ENCODE peak calls at places on chromosomes 11 and 22, in seven cellular contexts. One of them, this sample, is unnamed. For H3K9me3, the result is how much of the 10 kb centered on the place peaks cover.

GRCh38 chr11:106787454-106787853 is 230.8 kb downstream of the GUCY1A2 start:
- DNase-seq in BE2C: no peak
- DNase-seq in tibial nerve: no peak
- DNase-seq in upper lobe of right lung: no peak
- DNase-seq in heart left ventricle: no peak
- DNase-seq in left lung: no peak
- DNase-seq in naive thymus-derived CD4-positive, alpha-beta T cell: no peak
- DNase-seq in this sample: no peak

GRCh38 chr11:20021771-20022362 is 138.4 kb downstream of the DBX1 start:
- DNase-seq in BE2C: no peak
- DNase-seq in tibial nerve: no peak
- DNase-seq in upper lobe of right lung: no peak
- DNase-seq in heart left ventricle: no peak
- DNase-seq in left lung: no peak
- DNase-seq in naive thymus-derived CD4-positive, alpha-beta T cell: no peak
- DNase-seq in this sample: no peak

GRCh38 chr11:27124514-27125264 is 84.1 kb downstream of the BBOX1 start:
- DNase-seq in BE2C: no peak
- DNase-seq in tibial nerve: no peak
- DNase-seq in upper lobe of right lung: no peak
- DNase-seq in heart left ventricle: no peak
- DNase-seq in left lung: peak
- DNase-seq in naive thymus-derived CD4-positive, alpha-beta T cell: no peak
- DNase-seq in this sample: no peak

GRCh38 chr11:130673698-130674097 is 225.3 kb downstream of the ADAMTS15 start:
- DNase-seq in BE2C: no peak
- DNase-seq in tibial nerve: no peak
- DNase-seq in upper lobe of right lung: no peak
- DNase-seq in heart left ventricle: no peak
- DNase-seq in left lung: no peak
- DNase-seq in naive thymus-derived CD4-positive, alpha-beta T cell: no peak
- DNase-seq in this sample: no peak

GRCh38 chr11:17599460-17599925 is 52.4 kb downstream of the OTOG start:
- DNase-seq in BE2C: no peak
- DNase-seq in tibial nerve: no peak
- DNase-seq in upper lobe of right lung: peak
- DNase-seq in heart left ventricle: no peak
- DNase-seq in left lung: no peak
- DNase-seq in naive thymus-derived CD4-positive, alpha-beta T cell: no peak
- DNase-seq in this sample: no peak

GRCh38 chr11:63767415-63768231 is 952 bp downstream of the ZFTA start:
- DNase-seq in BE2C: peak
- DNase-seq in tibial nerve: peak
- DNase-seq in upper lobe of right lung: peak
- DNase-seq in heart left ventricle: peak
- DNase-seq in left lung: no peak
- DNase-seq in naive thymus-derived CD4-positive, alpha-beta T cell: peak
- DNase-seq in this sample: no peak

GRCh38 chr11:67492801-67493547 is 10.1 kb downstream of the AIP start:
- DNase-seq in BE2C: no peak
- DNase-seq in tibial nerve: no peak
- DNase-seq in upper lobe of right lung: no peak
- DNase-seq in heart left ventricle: peak
- DNase-seq in left lung: peak
- DNase-seq in naive thymus-derived CD4-positive, alpha-beta T cell: no peak
- DNase-seq in this sample: no peak

GRCh38 chr11:64960719-64961118 is 11.2 kb downstream of the MAJIN start:
- DNase-seq in BE2C: no peak
- DNase-seq in tibial nerve: no peak
- DNase-seq in upper lobe of right lung: no peak
- DNase-seq in heart left ventricle: no peak
- DNase-seq in left lung: no peak
- DNase-seq in naive thymus-derived CD4-positive, alpha-beta T cell: no peak
- DNase-seq in this sample: no peak

GRCh38 chr22:22576244-22576988 is 17.4 kb upstream of the PRAME start:
- DNase-seq in BE2C: peak
- DNase-seq in tibial nerve: peak
- DNase-seq in upper lobe of right lung: peak
- DNase-seq in heart left ventricle: no peak
- DNase-seq in left lung: no peak
- DNase-seq in naive thymus-derived CD4-positive, alpha-beta T cell: no peak
- DNase-seq in this sample: no peak

GRCh38 chr11:61176446-61176845 is 15.2 kb upstream of the VPS37C start:
- DNase-seq in BE2C: no peak
- DNase-seq in tibial nerve: no peak
- DNase-seq in upper lobe of right lung: no peak
- DNase-seq in heart left ventricle: no peak
- DNase-seq in left lung: no peak
- DNase-seq in naive thymus-derived CD4-positive, alpha-beta T cell: no peak
- DNase-seq in this sample: no peak

GRCh38 chr22:46703996-46704370 is 34.1 kb downstream of the CERK start:
- DNase-seq in BE2C: no peak
- DNase-seq in tibial nerve: no peak
- DNase-seq in upper lobe of right lung: no peak
- DNase-seq in heart left ventricle: no peak
- DNase-seq in left lung: peak
- DNase-seq in naive thymus-derived CD4-positive, alpha-beta T cell: no peak
- DNase-seq in this sample: no peak

GRCh38 chr11:88454881-88455280 is 117.3 kb upstream of the CTSC start:
- DNase-seq in BE2C: no peak
- DNase-seq in tibial nerve: no peak
- DNase-seq in upper lobe of right lung: no peak
- DNase-seq in heart left ventricle: no peak
- DNase-seq in left lung: no peak
- DNase-seq in naive thymus-derived CD4-positive, alpha-beta T cell: no peak
- DNase-seq in this sample: no peak

GRCh38 chr11:46382644-46383403 is 1.4 kb downstream of the MDK start:
- DNase-seq in BE2C: peak
- DNase-seq in tibial nerve: no peak
- DNase-seq in upper lobe of right lung: no peak
- DNase-seq in heart left ventricle: no peak
- DNase-seq in left lung: no peak
- DNase-seq in naive thymus-derived CD4-positive, alpha-beta T cell: no peak
- DNase-seq in this sample: no peak

GRCh38 chr22:25966448-25966913 is 202.8 kb upstream of the SEZ6L start:
- DNase-seq in BE2C: no peak
- DNase-seq in tibial nerve: no peak
- DNase-seq in upper lobe of right lung: no peak
- DNase-seq in heart left ventricle: no peak
- DNase-seq in left lung: no peak
- DNase-seq in naive thymus-derived CD4-positive, alpha-beta T cell: peak
- DNase-seq in this sample: no peak

GRCh38 chr11:114832532-114833125 is 154.3 kb downstream of the NXPE2 start:
- DNase-seq in BE2C: no peak
- DNase-seq in tibial nerve: no peak
- DNase-seq in upper lobe of right lung: no peak
- DNase-seq in heart left ventricle: no peak
- DNase-seq in left lung: no peak
- DNase-seq in naive thymus-derived CD4-positive, alpha-beta T cell: no peak
- DNase-seq in this sample: no peak

GRCh38 chr11:75022289-75022688 is 33.6 kb downstream of the NEU3 start:
- DNase-seq in BE2C: no peak
- DNase-seq in tibial nerve: no peak
- DNase-seq in upper lobe of right lung: no peak
- DNase-seq in heart left ventricle: no peak
- DNase-seq in left lung: no peak
- DNase-seq in naive thymus-derived CD4-positive, alpha-beta T cell: no peak
- DNase-seq in this sample: no peak

GRCh38 chr11:64526795-64527194 is 64.2 kb upstream of the SLC22A12 start:
- DNase-seq in BE2C: no peak
- DNase-seq in tibial nerve: no peak
- DNase-seq in upper lobe of right lung: peak
- DNase-seq in heart left ventricle: no peak
- DNase-seq in left lung: no peak
- DNase-seq in naive thymus-derived CD4-positive, alpha-beta T cell: no peak
- DNase-seq in this sample: no peak

DNA sequence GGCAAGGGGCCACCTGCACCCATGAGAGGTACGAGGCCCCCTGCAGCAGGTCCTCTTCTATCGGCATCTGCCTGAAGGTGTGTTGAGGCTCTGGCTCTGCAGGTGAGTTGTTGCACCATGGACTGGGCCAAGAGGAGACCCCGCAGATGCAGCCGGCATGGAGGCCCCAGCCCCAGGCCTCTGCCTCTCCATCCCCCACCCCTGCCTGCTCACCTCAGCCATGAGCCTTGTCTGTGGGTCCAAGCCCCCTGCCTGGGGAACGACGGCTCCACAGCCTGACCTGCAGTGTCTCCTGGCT is 1386.2 kb downstream of the BRD1 start:
- DNase-seq in BE2C: no peak
- DNase-seq in tibial nerve: no peak
- DNase-seq in upper lobe of right lung: no peak
- DNase-seq in heart left ventricle: peak
- DNase-seq in left lung: peak
- DNase-seq in naive thymus-derived CD4-positive, alpha-beta T cell: no peak
- DNase-seq in this sample: no peak
- H3K9me3 ChIP-seq in BE2C: under half
- H3K9me3 ChIP-seq in tibial nerve: under half
- H3K9me3 ChIP-seq in upper lobe of right lung: under half
- H3K9me3 ChIP-seq in heart left ventricle: under half
- H3K9me3 ChIP-seq in left lung: under half
- H3K9me3 ChIP-seq in naive thymus-derived CD4-positive, alpha-beta T cell: under half
- H3K9me3 ChIP-seq in this sample: under half

DNA sequence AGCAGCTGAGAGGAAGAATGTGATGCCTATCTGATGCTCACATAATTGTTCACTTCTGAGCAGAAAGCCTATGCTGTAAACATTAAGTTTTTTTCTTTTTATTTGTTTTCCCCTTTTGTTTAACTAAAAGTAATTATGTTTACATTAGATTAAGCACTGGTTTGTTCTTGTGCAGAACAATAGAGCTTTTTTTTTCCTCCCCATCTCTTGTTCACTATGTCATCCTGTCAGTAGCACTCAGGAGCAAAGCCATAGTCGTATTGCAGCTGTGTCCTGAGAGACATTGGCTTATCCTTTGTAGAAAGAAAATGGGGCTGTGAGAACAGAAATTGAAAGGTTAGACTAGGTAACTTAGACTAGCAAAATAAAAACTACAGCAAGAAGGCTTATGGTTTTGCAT is 301.8 kb upstream of the RAG2 start:
- DNase-seq in BE2C: no peak
- DNase-seq in tibial nerve: no peak
- DNase-seq in upper lobe of right lung: no peak
- DNase-seq in heart left ventricle: no peak
- DNase-seq in left lung: no peak
- DNase-seq in naive thymus-derived CD4-positive, alpha-beta T cell: no peak
- DNase-seq in this sample: no peak
- H3K9me3 ChIP-seq in BE2C: under half
- H3K9me3 ChIP-seq in tibial nerve: under half
- H3K9me3 ChIP-seq in upper lobe of right lung: under half
- H3K9me3 ChIP-seq in heart left ventricle: under half
- H3K9me3 ChIP-seq in left lung: under half
- H3K9me3 ChIP-seq in naive thymus-derived CD4-positive, alpha-beta T cell: under half
- H3K9me3 ChIP-seq in this sample: under half

DNA sequence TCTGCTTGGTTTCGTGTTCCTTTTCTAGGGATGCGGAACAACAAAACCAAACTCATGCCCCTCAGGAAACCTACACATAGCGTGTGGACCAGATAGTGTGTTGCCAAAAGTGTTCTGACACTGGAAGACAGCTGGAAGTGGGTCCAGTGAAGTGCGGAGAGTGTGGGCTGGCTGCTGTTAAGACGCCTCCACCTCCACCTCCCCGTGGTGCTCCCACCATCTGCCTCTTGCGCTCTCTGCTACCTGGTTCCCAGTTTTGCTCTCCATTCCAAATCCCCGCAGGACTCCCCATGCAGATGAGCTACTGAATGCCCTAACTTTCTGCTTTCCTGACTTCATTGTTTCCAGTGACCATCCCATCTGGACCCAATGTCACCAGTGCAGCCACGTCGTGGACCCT is 51.8 kb downstream of the NCAPD3 start:
- DNase-seq in BE2C: no peak
- DNase-seq in tibial nerve: no peak
- DNase-seq in upper lobe of right lung: no peak
- DNase-seq in heart left ventricle: no peak
- DNase-seq in left lung: no peak
- DNase-seq in naive thymus-derived CD4-positive, alpha-beta T cell: no peak
- DNase-seq in this sample: no peak
- H3K9me3 ChIP-seq in BE2C: under half
- H3K9me3 ChIP-seq in tibial nerve: under half
- H3K9me3 ChIP-seq in upper lobe of right lung: under half
- H3K9me3 ChIP-seq in heart left ventricle: under half
- H3K9me3 ChIP-seq in left lung: under half
- H3K9me3 ChIP-seq in naive thymus-derived CD4-positive, alpha-beta T cell: under half
- H3K9me3 ChIP-seq in this sample: under half

DNA sequence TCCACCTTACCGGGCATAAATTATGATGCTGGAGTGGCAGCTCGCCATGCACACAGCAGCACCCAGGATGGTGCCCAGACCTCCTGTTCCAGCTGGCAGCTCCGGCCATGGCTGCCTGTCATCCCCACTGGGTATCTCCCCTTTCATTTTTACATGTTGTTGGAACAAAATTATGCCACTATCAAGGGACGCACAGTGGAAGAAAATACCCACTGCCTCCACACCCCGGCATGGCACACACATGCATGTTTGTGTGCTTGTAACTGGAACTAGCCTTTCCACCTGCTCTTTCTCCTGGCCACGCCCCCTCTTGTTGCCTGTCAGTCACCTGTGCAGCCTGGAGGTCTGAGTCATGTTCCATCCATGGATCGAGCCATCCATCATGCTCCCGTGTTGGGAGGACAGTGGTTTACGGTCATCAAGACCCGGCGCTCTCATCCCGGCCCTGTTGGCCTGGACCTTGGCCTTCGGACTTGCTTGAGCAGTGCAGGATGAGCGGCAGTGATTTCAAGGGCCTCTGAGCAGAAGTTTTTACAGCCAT is 1069.6 kb downstream of the BRD1 start:
- DNase-seq in BE2C: no peak
- DNase-seq in tibial nerve: no peak
- DNase-seq in upper lobe of right lung: peak
- DNase-seq in heart left ventricle: no peak
- DNase-seq in left lung: no peak
- DNase-seq in naive thymus-derived CD4-positive, alpha-beta T cell: no peak
- DNase-seq in this sample: no peak
- H3K9me3 ChIP-seq in BE2C: under half
- H3K9me3 ChIP-seq in tibial nerve: under half
- H3K9me3 ChIP-seq in upper lobe of right lung: under half
- H3K9me3 ChIP-seq in heart left ventricle: under half
- H3K9me3 ChIP-seq in left lung: under half
- H3K9me3 ChIP-seq in naive thymus-derived CD4-positive, alpha-beta T cell: under half
- H3K9me3 ChIP-seq in this sample: under half

GRCh38 chr22:49872347-49872746 is 18.7 kb downstream of the ZBED4 start:
- DNase-seq in BE2C: no peak
- DNase-seq in tibial nerve: no peak
- DNase-seq in upper lobe of right lung: no peak
- DNase-seq in heart left ventricle: no peak
- DNase-seq in left lung: no peak
- DNase-seq in naive thymus-derived CD4-positive, alpha-beta T cell: no peak
- DNase-seq in this sample: no peak

GRCh38 chr22:49873228-49873940 is 19.7 kb downstream of the ZBED4 start:
- DNase-seq in BE2C: no peak
- DNase-seq in tibial nerve: no peak
- DNase-seq in upper lobe of right lung: peak
- DNase-seq in heart left ventricle: no peak
- DNase-seq in left lung: no peak
- DNase-seq in naive thymus-derived CD4-positive, alpha-beta T cell: no peak
- DNase-seq in this sample: no peak

GRCh38 chr22:49869091-49869830 is 15.6 kb downstream of the ZBED4 start:
- DNase-seq in BE2C: no peak
- DNase-seq in tibial nerve: no peak
- DNase-seq in upper lobe of right lung: peak
- DNase-seq in heart left ventricle: no peak
- DNase-seq in left lung: no peak
- DNase-seq in naive thymus-derived CD4-positive, alpha-beta T cell: no peak
- DNase-seq in this sample: no peak

GRCh38 chr22:49869855-49870712 is 16.4 kb downstream of the ZBED4 start:
- DNase-seq in BE2C: no peak
- DNase-seq in tibial nerve: no peak
- DNase-seq in upper lobe of right lung: no peak
- DNase-seq in heart left ventricle: no peak
- DNase-seq in left lung: no peak
- DNase-seq in naive thymus-derived CD4-positive, alpha-beta T cell: peak
- DNase-seq in this sample: no peak

GRCh38 chr22:49871482-49871881 is 17.8 kb downstream of the ZBED4 start:
- DNase-seq in BE2C: no peak
- DNase-seq in tibial nerve: no peak
- DNase-seq in upper lobe of right lung: no peak
- DNase-seq in heart left ventricle: no peak
- DNase-seq in left lung: no peak
- DNase-seq in naive thymus-derived CD4-positive, alpha-beta T cell: no peak
- DNase-seq in this sample: no peak
- H3K9me3 ChIP-seq in BE2C: under half
- H3K9me3 ChIP-seq in tibial nerve: half or more
- H3K9me3 ChIP-seq in upper lobe of right lung: under half
- H3K9me3 ChIP-seq in heart left ventricle: under half
- H3K9me3 ChIP-seq in left lung: under half
- H3K9me3 ChIP-seq in naive thymus-derived CD4-positive, alpha-beta T cell: under half
- H3K9me3 ChIP-seq in this sample: under half

This sample was measured in T-helper 17 cell.